ENCODE peak calls at places on chromosomes 16 and 17, in five cellular contexts. U, V, K, D and F are unnamed samples.

GRCh38 chr17:37848690-37849616 is 75.3 kb upstream of the TBC1D3K start:
- DNase-seq in K (no peak), D (no peak), V (no peak), U (no peak), F (no peak)

GRCh38 chr16:57029161-57030160 is 40.1 kb downstream of the NLRC5 start:
- DNase-seq in D (peak), V (no peak), K (no peak), U (no peak), F (no peak)

GRCh38 chr16:19344980-19345379 is 59.4 kb downstream of the CLEC19A start:
- DNase-seq in V (no peak), K (no peak), U (no peak), D (no peak), F (no peak)

GRCh38 chr16:67632415-67633172 is 12.3 kb upstream of the CARMIL2 start:
- DNase-seq in D (no peak), U (no peak), K (peak), V (no peak), F (no peak)

GRCh38 chr17:61251939-61252865 is 147.4 kb upstream of the TBX2 start:
- DNase-seq in U (no peak), D (no peak), K (peak), V (no peak), F (no peak)

GRCh38 chr16:88633684-88634140 is 4.7 kb upstream of the IL17C start:
- DNase-seq in U (no peak), V (no peak), D (peak), K (no peak), F (no peak)

GRCh38 chr17:43171761-43172487 is 910 bp downstream of the NBR1 start:
- DNase-seq in D (peak), K (no peak), U (peak), V (no peak), F (no peak)

GRCh38 chr17:4249452-4250029 is 14.2 kb downstream of the ANKFY1 start:
- DNase-seq in V (peak), U (no peak), K (no peak), D (no peak), F (peak)

GRCh38 chr17:57502696-57503307 is 242.3 kb downstream of the CCDC182 start:
- DNase-seq in K (no peak), V (no peak), D (no peak), U (no peak), F (no peak)

GRCh38 chr16:83100679-83101078 is 473.9 kb downstream of the CDH13 start:
- DNase-seq in V (no peak), U (no peak), K (no peak), D (no peak), F (no peak)

GRCh38 chr17:49333806-49334205 is 28.2 kb downstream of the ZNF652 start:
- DNase-seq in V (no peak), K (no peak), U (no peak), D (no peak), F (no peak)

GRCh38 chr17:44069974-44070454 is 521 bp upstream of the G6PC3 start:
- DNase-seq in U (no peak), K (no peak), V (no peak), D (peak), F (no peak)

GRCh38 chr17:20109121-20109520 is 100.0 kb downstream of the SPECC1 start:
- DNase-seq in K (no peak), U (no peak), D (no peak), V (no peak), F (no peak)

GRCh38 chr17:82804442-82805191 is 35.2 kb downstream of the ZNF750 start:
- DNase-seq in U (no peak), K (peak), D (no peak), V (no peak), F (no peak)

GRCh38 chr17:65558683-65559311 is 2.7 kb downstream of the AXIN2 start:
- DNase-seq in U (peak), D (no peak), V (no peak), K (no peak), F (no peak)

GRCh38 chr17:7997186-7997585 is 5.2 kb upstream of the GUCY2D start:
- DNase-seq in K (no peak), U (peak), D (peak), V (peak), F (no peak)

GRCh38 chr16:81799138-81799504 is 20.0 kb downstream of the PLCG2 start:
- DNase-seq in K (no peak), D (no peak), V (no peak), U (no peak), F (no peak)

GRCh38 chr17:79813826-79814623 is 17.1 kb upstream of the CBX8 start:
- DNase-seq in D (peak), K (no peak), V (no peak), U (no peak), F (no peak)

GRCh38 chr17:4950757-4951204 is at the start of gene ENO3:
- DNase-seq in K (peak), U (peak), D (peak), V (no peak), F (no peak)

GRCh38 chr17:47949951-47950350 is 7.7 kb downstream of the PRR15L start:
- DNase-seq in U (no peak), V (no peak), D (no peak), K (no peak), F (no peak)

GRCh38 chr17:44235583-44235936 is 16.1 kb upstream of the UBTF start:
- DNase-seq in U (no peak), V (no peak), K (no peak), D (no peak), F (no peak)

GRCh38 chr17:83176272-83176955 is 97.0 kb downstream of the METRNL start:
- DNase-seq in V (no peak), U (no peak), D (no peak), K (no peak), F (no peak)